ENCODE peak calls at places on chromosomes 16 and 17, in eight cellular contexts. U is A549, E is heart left ventricle, T is NB4, A is IMR-90, S is esophagus squamous epithelium, G is GM12891, D is body of pancreas. O is an unnamed sample.

GRCh38 chr17:50735287-50735686 is 15.9 kb downstream of the LUC7L3 start:
- DNase-seq in U (no peak), T (no peak), D (no peak), A (no peak), G (no peak), S (no peak), E (no peak), O (no peak)

GRCh38 chr17:48634446-48635208 is 8.5 kb upstream of the HOXB9 start:
- DNase-seq in E (no peak), T (no peak), D (no peak), A (no peak), S (no peak), G (no peak), U (no peak), O (no peak)

GRCh38 chr16:27547851-27548250 is 1.9 kb downstream of the GTF3C1 start:
- DNase-seq in G (no peak), E (no peak), U (no peak), D (no peak), T (no peak), A (no peak), S (no peak), O (no peak)

GRCh38 chr16:79380990-79381389 is 219.5 kb downstream of the MAF start:
- DNase-seq in T (no peak), A (no peak), G (no peak), E (no peak), S (no peak), U (no peak), D (no peak), O (no peak)

GRCh38 chr16:88320947-88321634 is 61.7 kb upstream of the ZNF469 start:
- DNase-seq in E (no peak), A (no peak), D (no peak), U (peak), S (no peak), T (peak), G (no peak), O (no peak)

GRCh38 chr17:39739885-39740356 is 2.2 kb downstream of the GRB7 start:
- DNase-seq in U (peak), D (peak), S (no peak), E (no peak), A (no peak), T (no peak), G (no peak), O (no peak)

GRCh38 chr16:48434653-48435318 is 49.6 kb upstream of the SIAH1 start:
- DNase-seq in S (no peak), A (peak), U (peak), T (peak), D (no peak), E (no peak), G (no peak), O (no peak)

GRCh38 chr17:78316867-78317816 is 42.7 kb downstream of the SOCS3 start:
- DNase-seq in A (peak), D (peak), S (no peak), E (no peak), G (no peak), U (peak), T (peak), O (no peak)

GRCh38 chr16:85235988-85236831 is 123.9 kb upstream of the CIBAR2 start:
- DNase-seq in A (no peak), D (no peak), T (no peak), S (no peak), U (no peak), E (peak), G (peak), O (peak)

GRCh38 chr17:72832306-72832705 is 260.2 kb downstream of the SLC39A11 start:
- DNase-seq in U (no peak), T (no peak), S (no peak), D (no peak), E (no peak), A (no peak), G (no peak), O (no peak)

GRCh38 chr17:45092932-45093430 is 31.9 kb downstream of the NMT1 start:
- DNase-seq in U (peak), A (peak), G (no peak), S (no peak), D (peak), E (peak), T (no peak), O (peak)

GRCh38 chr17:79933863-79934652 is 94.8 kb upstream of the CBX4 start:
- DNase-seq in T (peak), U (peak), S (no peak), A (peak), E (no peak), G (no peak), D (peak), O (peak)
- TF ChIP-seq POLR2A in T (no peak), U (no peak), S (no peak), A (no peak), E (no peak), G (no peak), D (no peak), O (no peak)

DNA sequence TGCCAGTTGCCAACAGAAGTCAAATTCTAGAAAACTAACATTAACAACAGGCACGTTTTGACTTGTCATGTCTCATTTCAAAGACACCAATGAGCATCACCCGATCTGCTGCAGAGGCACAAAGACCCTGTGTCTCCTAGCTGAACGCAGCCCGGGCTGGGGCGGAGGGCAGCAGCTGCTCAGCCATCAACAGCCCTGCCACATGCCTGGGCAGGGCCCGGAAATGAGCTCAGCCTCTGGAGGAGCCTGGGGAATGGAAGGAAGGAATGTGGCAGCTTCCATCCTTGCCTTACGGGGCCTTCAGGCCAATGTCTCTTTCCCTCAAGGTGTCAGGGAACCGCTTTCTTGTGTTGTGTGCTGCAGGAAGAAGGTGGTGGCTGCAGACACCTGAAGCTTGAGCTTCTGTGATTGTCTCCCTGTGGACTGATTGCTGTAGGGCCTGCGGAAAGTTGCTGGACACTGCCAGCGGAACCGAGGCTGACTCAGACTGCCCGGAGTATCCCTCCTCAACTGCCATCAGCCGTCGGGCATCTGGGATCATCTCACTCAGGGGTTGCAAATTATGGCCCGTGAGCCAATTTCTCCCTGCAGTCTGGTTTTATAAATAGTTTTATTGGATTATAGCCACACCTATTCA is 7.3 kb downstream of the CDH13 start:
- DNase-seq in G (no peak), T (no peak), S (no peak), U (no peak), A (peak), E (peak), D (no peak), O (no peak)
- TF ChIP-seq POLR2A in G (no peak), T (no peak), S (no peak), U (no peak), A (no peak), E (no peak), D (no peak), O (peak)

DNA sequence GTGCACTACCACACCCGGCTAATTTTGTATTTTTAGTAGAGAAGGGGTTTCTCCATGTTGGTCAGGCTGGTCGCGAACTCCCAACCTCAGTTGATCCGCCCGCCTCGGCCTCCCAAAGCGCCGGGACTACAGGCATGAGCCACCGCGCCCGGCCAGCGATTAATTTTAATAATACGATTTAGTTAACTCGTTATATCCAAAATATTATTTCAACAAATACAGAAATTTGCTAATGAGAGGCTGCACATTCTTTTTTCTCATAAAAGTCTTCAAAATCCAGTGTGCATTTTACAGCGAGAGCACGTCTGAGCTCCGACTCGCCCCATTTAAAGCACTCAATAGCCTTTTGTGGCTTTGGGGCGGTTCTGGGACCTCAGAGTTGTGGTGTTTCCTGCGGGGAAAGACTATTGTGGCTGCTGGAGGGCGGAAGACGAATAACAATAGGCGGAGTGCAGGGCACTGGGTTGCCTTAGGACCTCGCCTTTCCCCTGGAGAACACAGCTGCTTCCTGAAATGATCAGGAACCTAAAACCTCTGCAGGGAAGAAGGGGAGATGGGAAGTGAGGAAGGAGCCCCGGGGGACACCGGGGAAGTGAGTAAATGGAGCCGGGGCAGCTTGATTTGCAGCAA is 2.9 kb upstream of the ZSCAN10 start:
- DNase-seq in E (peak), S (no peak), A (no peak), D (no peak), U (no peak), G (no peak), T (peak), O (no peak)
- TF ChIP-seq POLR2A in E (no peak), S (no peak), A (no peak), D (no peak), U (no peak), G (no peak), T (no peak), O (no peak)

DNA sequence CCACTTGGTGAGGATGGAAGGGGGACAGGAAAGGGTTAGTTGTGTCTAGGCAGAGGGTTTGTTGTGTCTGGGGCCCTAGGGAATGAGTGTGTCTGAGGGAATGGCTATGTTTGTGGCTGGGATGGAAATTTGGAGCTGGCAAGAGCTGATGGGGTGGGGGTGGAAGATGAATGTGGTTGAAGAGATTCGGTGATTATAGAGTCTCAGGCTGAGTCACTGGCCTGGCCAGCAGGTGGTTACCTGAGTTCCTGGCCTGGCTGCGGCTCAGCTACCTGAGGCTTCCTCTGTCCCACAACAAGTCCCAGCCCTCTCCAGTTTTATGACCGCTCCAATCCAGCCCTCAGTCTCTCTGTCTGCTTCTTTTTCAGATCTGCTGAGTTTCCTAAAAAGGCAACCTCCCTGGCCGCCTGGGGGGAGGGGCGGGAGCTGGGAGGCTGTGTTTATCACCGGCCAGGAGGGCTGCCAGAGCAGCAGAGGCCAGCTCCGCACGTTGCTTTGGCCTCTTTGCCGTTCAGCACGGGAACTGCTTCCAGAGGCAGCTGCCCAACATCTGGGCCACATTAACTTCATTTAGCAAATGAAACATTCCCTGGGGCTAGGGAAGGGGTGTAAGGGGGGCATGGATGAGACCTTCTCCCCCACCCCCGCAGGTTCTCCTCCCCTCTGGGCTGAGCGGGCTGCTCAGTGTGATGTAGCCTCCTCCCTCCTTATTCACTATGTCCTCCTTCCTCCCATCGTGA is 21.8 kb downstream of the ITGB3 start:
- DNase-seq in E (peak), D (peak), S (no peak), T (no peak), G (no peak), A (peak), U (no peak), O (no peak)
- TF ChIP-seq POLR2A in E (no peak), D (no peak), S (peak), T (no peak), G (no peak), A (no peak), U (no peak), O (no peak)

GRCh38 chr16:2859686-2860265 is 1.8 kb upstream of the PRSS22 start:
- DNase-seq in G (no peak), U (no peak), A (no peak), S (no peak), T (no peak), D (no peak), E (no peak), O (no peak)

GRCh38 chr16:2856686-2857450 is 1.1 kb downstream of the PRSS22 start:
- DNase-seq in S (no peak), E (no peak), D (no peak), A (no peak), U (no peak), G (no peak), T (no peak), O (no peak)

GRCh38 chr16:2857451-2858244 is at the start of gene PRSS22:
- DNase-seq in A (peak), S (no peak), E (no peak), G (no peak), U (no peak), D (peak), T (no peak), O (no peak)

GRCh38 chr16:2858245-2859025 is 465 bp upstream of the PRSS22 start:
- DNase-seq in U (no peak), E (no peak), D (peak), A (no peak), S (no peak), G (no peak), T (no peak), O (no peak)

GRCh38 chr16:2860826-2861567 is 3.0 kb upstream of the PRSS22 start:
- DNase-seq in T (peak), S (no peak), E (no peak), D (no peak), A (peak), G (no peak), U (no peak), O (no peak)
- TF ChIP-seq POLR2A in T (no peak), S (no peak), E (no peak), D (no peak), A (no peak), G (no peak), U (no peak), O (no peak)

GRCh38 chr17:82252511-82253178 is 20.9 kb downstream of the CSNK1D start:
- DNase-seq in U (no peak), A (no peak), G (no peak), E (no peak), T (no peak), S (no peak), D (no peak), O (no peak)
- TF ChIP-seq POLR2A in U (no peak), A (no peak), G (peak), E (no peak), T (no peak), S (no peak), D (no peak), O (no peak)